ENCODE peak calls at places on chromosomes 6 and 20, in nine cellular contexts. B is dorsolateral prefrontal cortex; K is endothelial cell; S is stimulated activated CD8-positive, alpha-beta memory T cell treated with anti-CD3 and anti-CD28 coated beads, Interleukin-2, amount 100 ng/mL, for 48 hours; E is fibroblast of lung; R is occipital lobe; Y is HuH-7; N is neural progenitor cell; J is HT-29. W is an unnamed sample.
A peak's percentile ranks its signal among the peaks of the same experiment; 100 is the strongest.

GRCh38 chr6:118724211-118724610 is 72.8 kb upstream of the CEP85L start:
- DNase-seq in B (no peak), K (no peak), S (no peak), E (peak; percentile 49), R (no peak), Y (no peak), N (no peak), J (no peak), W (no peak)

GRCh38 chr6:106027760-106028159 is 58.4 kb upstream of the PRDM1 start:
- DNase-seq in B (no peak), K (no peak), S (no peak), E (no peak), R (no peak), Y (no peak), N (peak; percentile 27), J (no peak), W (no peak)

GRCh38 chr6:73471686-73472290 is 10.3 kb downstream of the MTO1 start:
- DNase-seq in B (no peak), K (no peak), S (no peak), E (no peak), R (no peak), Y (no peak), N (no peak), J (no peak), W (no peak)

GRCh38 chr6:3265671-3266070 is 6.9 kb downstream of the PSMG4 start:
- DNase-seq in B (no peak), K (no peak), S (no peak), E (no peak), R (no peak), Y (no peak), N (no peak), J (no peak), W (no peak)

GRCh38 chr20:52593634-52594033 is 378.5 kb upstream of the TSHZ2 start:
- DNase-seq in B (no peak), K (no peak), S (no peak), E (no peak), R (no peak), Y (no peak), N (no peak), J (no peak), W (no peak)

GRCh38 chr6:167683028-167683862 is 143.5 kb upstream of the AFDN start:
- DNase-seq in B (peak; percentile 81), K (no peak), S (no peak), E (peak; percentile 22), R (peak; percentile 80), Y (peak; percentile 85), N (no peak), J (peak; percentile 90), W (peak; percentile 84)

GRCh38 chr20:50298554-50299324 is 108.1 kb downstream of the CEBPB start:
- DNase-seq in B (peak; percentile 47), K (no peak), S (no peak), E (no peak), R (peak; percentile 41), Y (no peak), N (no peak), J (no peak), W (peak; percentile 89)

GRCh38 chr20:34522969-34523871 is 7.0 kb downstream of the DYNLRB1 start:
- DNase-seq in B (peak; percentile 72), K (peak; percentile 66), S (peak; percentile 23), E (peak; percentile 62), R (no peak), Y (peak; percentile 91), N (peak; percentile 69), J (peak; percentile 96), W (peak; percentile 17)

GRCh38 chr20:32966881-32967781 is 37.1 kb downstream of the SUN5 start:
- DNase-seq in B (no peak), K (no peak), S (no peak), E (no peak), R (no peak), Y (peak; percentile 6), N (no peak), J (no peak), W (no peak)

GRCh38 chr6:139313784-139314545 is 22.2 kb upstream of the TXLNB start:
- DNase-seq in B (no peak), K (no peak), S (no peak), E (no peak), R (no peak), Y (no peak), N (peak; percentile 47), J (no peak), W (no peak)

GRCh38 chr6:133555726-133556125 is 314.6 kb downstream of the EYA4 start:
- DNase-seq in B (no peak), K (no peak), S (no peak), E (no peak), R (no peak), Y (no peak), N (no peak), J (no peak), W (no peak)

GRCh38 chr6:37014667-37015066 is 9.2 kb downstream of the FGD2 start:
- DNase-seq in B (no peak), K (no peak), S (no peak), E (no peak), R (no peak), Y (no peak), N (no peak), J (no peak), W (no peak)

GRCh38 chr6:31792741-31793140 is 2.8 kb downstream of the VARS1 start:
- DNase-seq in B (no peak), K (no peak), S (no peak), E (no peak), R (no peak), Y (no peak), N (no peak), J (peak; percentile 89), W (peak; percentile 83)

GRCh38 chr20:14644698-14645097 is 307.3 kb upstream of the FLRT3 start:
- DNase-seq in B (no peak), K (no peak), S (no peak), E (no peak), R (no peak), Y (no peak), N (no peak), J (no peak), W (no peak)

GRCh38 chr6:159007510-159007909 is 7.5 kb upstream of the RSPH3 start:
- DNase-seq in B (no peak), K (no peak), S (no peak), E (no peak), R (no peak), Y (no peak), N (no peak), J (no peak), W (no peak)

GRCh38 chr6:161168281-161168891 is 105.5 kb downstream of the AGPAT4 start:
- DNase-seq in B (no peak), K (no peak), S (no peak), E (peak; percentile 99), R (no peak), Y (no peak), N (peak; percentile 75), J (peak; percentile 10), W (peak; percentile 96)

GRCh38 chr6:149454405-149454848 is 30.4 kb downstream of the ZC3H12D start:
- DNase-seq in B (peak; percentile 87), K (no peak), S (no peak), E (peak; percentile 98), R (peak; percentile 78), Y (no peak), N (no peak), J (peak; percentile 40), W (peak; percentile 61)

GRCh38 chr6:81634155-81634880 is 118.2 kb downstream of the TENT5A start:
- DNase-seq in B (no peak), K (no peak), S (no peak), E (no peak), R (no peak), Y (no peak), N (no peak), J (no peak), W (no peak)

GRCh38 chr6:166955865-166956443 is 396 bp downstream of the RNASET2 start:
- DNase-seq in B (no peak), K (no peak), S (no peak), E (no peak), R (no peak), Y (peak; percentile 52), N (peak; percentile 87), J (peak; percentile 55), W (no peak)

GRCh38 chr6:133610271-133610840 is 278.6 kb upstream of the TCF21 start:
- DNase-seq in B (no peak), K (no peak), S (no peak), E (peak; percentile 73), R (no peak), Y (no peak), N (no peak), J (no peak), W (no peak)

GRCh38 chr20:8301655-8302054 is 169.6 kb downstream of the PLCB1 start:
- DNase-seq in B (no peak), K (no peak), S (no peak), E (peak; percentile 52), R (no peak), Y (no peak), N (no peak), J (no peak), W (no peak)